ENCODE peak calls at places on chromosome 4, in seven cellular contexts. Y is AG10803, E is ascending aorta, B is A549, U is GM12865, C is dorsolateral prefrontal cortex, A is endothelial cell of umbilical vein. O is an unnamed sample.

GRCh38 chr4:113397114-113397701 is 347.8 kb downstream of the ANK2 start:
- DNase-seq in Y (peak), E (peak), B (no peak), U (no peak), C (no peak), A (peak), O (peak)

GRCh38 chr4:186249785-186250739 is 15.9 kb upstream of the F11 start:
- DNase-seq in Y (no peak), E (no peak), B (no peak), U (no peak), C (no peak), A (no peak), O (peak)

GRCh38 chr4:83207497-83208105 is 77.0 kb downstream of the COQ2 start:
- DNase-seq in Y (peak), E (no peak), B (peak), U (no peak), C (no peak), A (peak), O (peak)

GRCh38 chr4:6929735-6930464 is 20.3 kb downstream of the TBC1D14 start:
- DNase-seq in Y (no peak), E (no peak), B (no peak), U (no peak), C (no peak), A (no peak), O (no peak)

GRCh38 chr4:139676365-139676764 is 10.7 kb downstream of the MGST2 start:
- DNase-seq in Y (no peak), E (no peak), B (no peak), U (no peak), C (no peak), A (no peak), O (no peak)

GRCh38 chr4:39497909-39498723 is 29.1 kb downstream of the UGDH start:
- DNase-seq in Y (no peak), E (no peak), B (no peak), U (no peak), C (no peak), A (no peak), O (no peak)

GRCh38 chr4:74095886-74096264 is 3.1 kb downstream of the CXCL2 start:
- DNase-seq in Y (no peak), E (no peak), B (no peak), U (no peak), C (no peak), A (peak), O (no peak)

GRCh38 chr4:175435437-175435836 is 376.6 kb downstream of the GPM6A start:
- DNase-seq in Y (peak), E (no peak), B (no peak), U (no peak), C (no peak), A (no peak), O (no peak)

GRCh38 chr4:188282620-188283232 is 143.5 kb downstream of the TRIML1 start:
- DNase-seq in Y (no peak), E (no peak), B (no peak), U (no peak), C (no peak), A (no peak), O (no peak)

GRCh38 chr4:56981795-56982201 is 3.1 kb downstream of the POLR2B start:
- DNase-seq in Y (no peak), E (no peak), B (no peak), U (no peak), C (no peak), A (peak), O (peak)

GRCh38 chr4:75658881-75659280 is 14.3 kb downstream of the G3BP2 start:
- DNase-seq in Y (peak), E (no peak), B (no peak), U (no peak), C (no peak), A (peak), O (peak)

GRCh38 chr4:107689912-107690587 is 30.0 kb downstream of the PAPSS1 start:
- DNase-seq in Y (peak), E (no peak), B (peak), U (no peak), C (no peak), A (peak), O (peak)

GRCh38 chr4:110602061-110602460 is 20.8 kb downstream of the PITX2 start:
- DNase-seq in Y (no peak), E (no peak), B (no peak), U (no peak), C (no peak), A (no peak), O (no peak)

GRCh38 chr4:61493041-61493440 is 292.9 kb downstream of the ADGRL3 start:
- DNase-seq in Y (no peak), E (no peak), B (no peak), U (no peak), C (no peak), A (no peak), O (no peak)

GRCh38 chr4:66571145-66571544 is 900.9 kb upstream of the EPHA5 start:
- DNase-seq in Y (no peak), E (no peak), B (no peak), U (no peak), C (no peak), A (no peak), O (no peak)

GRCh38 chr4:182648766-182649165 is 268.4 kb downstream of the DCTD start:
- DNase-seq in Y (no peak), E (no peak), B (no peak), U (no peak), C (no peak), A (peak), O (peak)

GRCh38 chr4:26003072-26003471 is 89.1 kb downstream of the SMIM20 start:
- DNase-seq in Y (no peak), E (no peak), B (no peak), U (no peak), C (no peak), A (no peak), O (no peak)

GRCh38 chr4:184312126-184312525 is 94.5 kb upstream of the ENPP6 start:
- DNase-seq in Y (no peak), E (no peak), B (no peak), U (no peak), C (no peak), A (no peak), O (no peak)

GRCh38 chr4:175263537-175263936 is 345.4 kb downstream of the ADAM29 start:
- DNase-seq in Y (no peak), E (no peak), B (no peak), U (no peak), C (no peak), A (no peak), O (no peak)

GRCh38 chr4:72896515-72896914 is 173.0 kb downstream of the COX18 start:
- DNase-seq in Y (peak), E (peak), B (no peak), U (no peak), C (no peak), A (no peak), O (peak)

GRCh38 chr4:119172223-119172622 is 36.6 kb downstream of the MYOZ2 start:
- DNase-seq in Y (no peak), E (no peak), B (no peak), U (no peak), C (no peak), A (no peak), O (peak)

GRCh38 chr4:189069782-189070181 is 870.9 kb upstream of the FRG1 start:
- DNase-seq in Y (no peak), E (no peak), B (no peak), U (no peak), C (no peak), A (no peak), O (no peak)

GRCh38 chr4:153523941-153524386 is 57.8 kb downstream of the TMEM131L start:
- DNase-seq in Y (no peak), E (no peak), B (no peak), U (no peak), C (no peak), A (no peak), O (no peak)

GRCh38 chr4:153521995-153522799 is 56.0 kb downstream of the TMEM131L start:
- DNase-seq in Y (no peak), E (no peak), B (no peak), U (peak), C (no peak), A (no peak), O (no peak)

GRCh38 chr4:153522800-153523089 is 56.6 kb downstream of the TMEM131L start:
- DNase-seq in Y (no peak), E (no peak), B (no peak), U (peak), C (no peak), A (no peak), O (no peak)

GRCh38 chr4:153521467-153521866 is 55.3 kb downstream of the TMEM131L start:
- DNase-seq in Y (no peak), E (no peak), B (no peak), U (peak), C (no peak), A (no peak), O (no peak)

DNA sequence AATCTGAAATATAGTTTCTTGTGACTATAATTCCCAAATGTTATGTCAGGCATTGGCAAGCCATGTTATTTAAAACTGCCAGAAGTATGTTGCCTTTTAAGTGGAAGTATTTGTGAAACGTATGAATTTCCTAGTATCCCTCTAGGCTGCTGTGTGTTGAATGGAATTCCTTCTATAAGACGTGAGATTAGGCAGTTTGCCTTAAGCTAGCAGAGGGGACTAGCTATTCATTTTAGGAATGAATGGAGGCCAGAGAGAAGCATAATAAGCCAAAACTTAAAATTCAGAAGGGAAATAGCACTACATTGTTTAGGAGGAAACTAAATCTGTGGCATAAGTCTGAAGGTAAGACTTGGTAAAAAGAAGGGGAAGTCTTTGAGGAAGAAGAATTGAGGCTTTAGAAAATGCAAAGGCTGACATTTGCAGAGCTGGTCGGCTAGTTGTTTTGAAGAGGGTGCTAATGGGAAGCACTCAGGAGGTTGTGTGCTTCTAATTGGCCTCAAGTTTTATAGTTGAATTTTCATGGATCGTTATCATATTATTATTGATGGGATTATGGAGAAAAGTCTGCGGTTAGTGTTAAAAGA is 57.1 kb downstream of the TMEM131L start:
- DNase-seq in Y (no peak), E (no peak), B (no peak), U (no peak), C (no peak), A (no peak), O (no peak)
- H3K4me3 ChIP-seq in Y (no peak), E (no peak), B (no peak), U (peak), C (no peak), A (no peak), O (no peak)

GRCh38 chr4:150950657-150951056 is 64.4 kb downstream of the LRBA start:
- DNase-seq in Y (peak), E (no peak), B (no peak), U (peak), C (no peak), A (peak), O (no peak)
- TF ChIP-seq CTCF in Y (no peak), E (no peak), B (no peak), U (no peak), C (no peak), A (no peak), O (no peak)

GRCh38 chr4:159267940-159268327 is 165.1 kb downstream of the RAPGEF2 start:
- DNase-seq in Y (no peak), E (no peak), B (no peak), U (no peak), C (no peak), A (no peak), O (peak)
- H3K4me3 ChIP-seq in Y (no peak), E (peak), B (no peak), U (no peak), C (peak), A (no peak), O (no peak)

GRCh38 chr4:70932984-70933383 is 30.8 kb downstream of the MOB1B start:
- DNase-seq in Y (no peak), E (no peak), B (no peak), U (no peak), C (no peak), A (no peak), O (no peak)
- TF ChIP-seq CTCF in Y (no peak), E (no peak), B (no peak), U (no peak), C (no peak), A (no peak), O (no peak)

DNA sequence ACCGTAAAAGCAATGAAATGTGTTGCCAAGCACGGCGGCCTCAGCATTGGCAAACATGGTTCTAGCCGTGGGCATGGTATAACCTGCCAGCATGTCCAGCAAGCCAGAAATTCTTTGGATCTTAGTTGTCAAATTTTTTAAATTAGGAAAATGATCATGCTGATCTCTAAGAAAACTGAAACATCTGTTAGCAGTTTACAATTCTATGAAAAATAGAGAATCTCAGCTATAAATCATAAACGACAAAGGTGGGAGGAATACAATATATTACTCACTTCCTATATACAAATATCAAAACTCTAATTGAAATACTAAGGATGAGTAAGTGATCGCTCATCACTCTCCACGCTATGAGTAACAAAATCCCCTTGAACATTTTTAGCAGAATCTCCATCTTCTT is 130.3 kb downstream of the ADGRA3 start:
- DNase-seq in Y (peak), E (no peak), B (no peak), U (no peak), C (no peak), A (peak), O (peak)
- H3K4me3 ChIP-seq in Y (no peak), E (no peak), B (no peak), U (no peak), C (no peak), A (no peak), O (no peak)